ENCODE peak calls at places on chromosome 20, in five cellular contexts. One of them, this sample, is unnamed.

GRCh38 chr20:63696311-63696627 is 183 bp upstream of the TNFRSF6B start:
- DNase-seq in hepatocyte: peak
- DNase-seq in mucosa of descending colon: peak
- DNase-seq in lower leg skin: peak
- DNase-seq in psoas muscle: no peak
- DNase-seq in this sample: no peak

GRCh38 chr20:23157741-23158140 is 71.6 kb upstream of the CD93 start:
- DNase-seq in hepatocyte: no peak
- DNase-seq in mucosa of descending colon: no peak
- DNase-seq in lower leg skin: no peak
- DNase-seq in psoas muscle: no peak
- DNase-seq in this sample: peak

GRCh38 chr20:6959900-6960312 is 192.4 kb downstream of the BMP2 start:
- DNase-seq in hepatocyte: peak
- DNase-seq in mucosa of descending colon: no peak
- DNase-seq in lower leg skin: no peak
- DNase-seq in psoas muscle: no peak
- DNase-seq in this sample: no peak

GRCh38 chr20:62182469-62183425 is at the start of gene MTG2:
- DNase-seq in hepatocyte: peak
- DNase-seq in mucosa of descending colon: peak
- DNase-seq in lower leg skin: peak
- DNase-seq in psoas muscle: peak
- DNase-seq in this sample: peak

GRCh38 chr20:38247166-38247509 is 13.4 kb downstream of the KIAA1755 start:
- DNase-seq in hepatocyte: no peak
- DNase-seq in mucosa of descending colon: no peak
- DNase-seq in lower leg skin: no peak
- DNase-seq in psoas muscle: no peak
- DNase-seq in this sample: no peak

GRCh38 chr20:17326096-17326495 is 99.3 kb downstream of the PCSK2 start:
- DNase-seq in hepatocyte: no peak
- DNase-seq in mucosa of descending colon: no peak
- DNase-seq in lower leg skin: no peak
- DNase-seq in psoas muscle: no peak
- DNase-seq in this sample: no peak

GRCh38 chr20:53023717-53024116 is 51.6 kb downstream of the TSHZ2 start:
- DNase-seq in hepatocyte: no peak
- DNase-seq in mucosa of descending colon: no peak
- DNase-seq in lower leg skin: no peak
- DNase-seq in psoas muscle: no peak
- DNase-seq in this sample: no peak

GRCh38 chr20:32742322-32743236 is 688 bp downstream of the COMMD7 start:
- DNase-seq in hepatocyte: peak
- DNase-seq in mucosa of descending colon: no peak
- DNase-seq in lower leg skin: no peak
- DNase-seq in psoas muscle: no peak
- DNase-seq in this sample: no peak

GRCh38 chr20:29079769-29080690 is 2177.4 kb upstream of the DEFB115 start:
- DNase-seq in hepatocyte: no peak
- DNase-seq in mucosa of descending colon: peak
- DNase-seq in lower leg skin: no peak
- DNase-seq in psoas muscle: peak
- DNase-seq in this sample: peak

GRCh38 chr20:19269737-19270325 is 57.4 kb downstream of the SLC24A3 start:
- DNase-seq in hepatocyte: no peak
- DNase-seq in mucosa of descending colon: no peak
- DNase-seq in lower leg skin: peak
- DNase-seq in psoas muscle: no peak
- DNase-seq in this sample: peak

GRCh38 chr20:52552181-52552872 is 360.7 kb upstream of the ZFP64 start:
- DNase-seq in hepatocyte: no peak
- DNase-seq in mucosa of descending colon: no peak
- DNase-seq in lower leg skin: no peak
- DNase-seq in psoas muscle: no peak
- DNase-seq in this sample: peak

GRCh38 chr20:15759546-15760216 is 813.6 kb downstream of the KIF16B start:
- DNase-seq in hepatocyte: peak
- DNase-seq in mucosa of descending colon: no peak
- DNase-seq in lower leg skin: no peak
- DNase-seq in psoas muscle: no peak
- DNase-seq in this sample: peak

GRCh38 chr20:41643504-41643938 is 25.3 kb upstream of the CHD6 start:
- DNase-seq in hepatocyte: peak
- DNase-seq in mucosa of descending colon: no peak
- DNase-seq in lower leg skin: no peak
- DNase-seq in psoas muscle: no peak
- DNase-seq in this sample: no peak

GRCh38 chr20:33262658-33263065 is 20.4 kb upstream of the BPIFB1 start:
- DNase-seq in hepatocyte: peak
- DNase-seq in mucosa of descending colon: no peak
- DNase-seq in lower leg skin: no peak
- DNase-seq in psoas muscle: no peak
- DNase-seq in this sample: no peak

GRCh38 chr20:63895886-63896135 is 885 bp downstream of the DNAJC5 start:
- DNase-seq in hepatocyte: no peak
- DNase-seq in mucosa of descending colon: no peak
- DNase-seq in lower leg skin: no peak
- DNase-seq in psoas muscle: no peak
- DNase-seq in this sample: no peak

GRCh38 chr20:61135966-61136365 is 116.1 kb upstream of the CDH4 start:
- DNase-seq in hepatocyte: no peak
- DNase-seq in mucosa of descending colon: no peak
- DNase-seq in lower leg skin: no peak
- DNase-seq in psoas muscle: no peak
- DNase-seq in this sample: no peak

GRCh38 chr20:47274449-47275108 is 81.9 kb downstream of the ZMYND8 start:
- DNase-seq in hepatocyte: peak
- DNase-seq in mucosa of descending colon: no peak
- DNase-seq in lower leg skin: peak
- DNase-seq in psoas muscle: no peak
- DNase-seq in this sample: peak
- H3K4me3 ChIP-seq in hepatocyte: no peak
- H3K4me3 ChIP-seq in mucosa of descending colon: no peak
- H3K4me3 ChIP-seq in lower leg skin: no peak
- H3K4me3 ChIP-seq in psoas muscle: no peak
- H3K4me3 ChIP-seq in this sample: no peak

GRCh38 chr20:3172933-3173581 is at the start of gene LZTS3:
- DNase-seq in hepatocyte: peak
- DNase-seq in mucosa of descending colon: peak
- DNase-seq in lower leg skin: peak
- DNase-seq in psoas muscle: peak
- DNase-seq in this sample: no peak

GRCh38 chr20:3174442-3175263 is 1.3 kb upstream of the LZTS3 start:
- DNase-seq in hepatocyte: no peak
- DNase-seq in mucosa of descending colon: no peak
- DNase-seq in lower leg skin: no peak
- DNase-seq in psoas muscle: no peak
- DNase-seq in this sample: no peak

GRCh38 chr20:3175270-3175669 is 1.9 kb upstream of the LZTS3 start:
- DNase-seq in hepatocyte: no peak
- DNase-seq in mucosa of descending colon: no peak
- DNase-seq in lower leg skin: no peak
- DNase-seq in psoas muscle: no peak
- DNase-seq in this sample: no peak

GRCh38 chr20:3172126-3172932 is 1.0 kb downstream of the LZTS3 start:
- DNase-seq in hepatocyte: no peak
- DNase-seq in mucosa of descending colon: no peak
- DNase-seq in lower leg skin: no peak
- DNase-seq in psoas muscle: peak
- DNase-seq in this sample: no peak

DNA sequence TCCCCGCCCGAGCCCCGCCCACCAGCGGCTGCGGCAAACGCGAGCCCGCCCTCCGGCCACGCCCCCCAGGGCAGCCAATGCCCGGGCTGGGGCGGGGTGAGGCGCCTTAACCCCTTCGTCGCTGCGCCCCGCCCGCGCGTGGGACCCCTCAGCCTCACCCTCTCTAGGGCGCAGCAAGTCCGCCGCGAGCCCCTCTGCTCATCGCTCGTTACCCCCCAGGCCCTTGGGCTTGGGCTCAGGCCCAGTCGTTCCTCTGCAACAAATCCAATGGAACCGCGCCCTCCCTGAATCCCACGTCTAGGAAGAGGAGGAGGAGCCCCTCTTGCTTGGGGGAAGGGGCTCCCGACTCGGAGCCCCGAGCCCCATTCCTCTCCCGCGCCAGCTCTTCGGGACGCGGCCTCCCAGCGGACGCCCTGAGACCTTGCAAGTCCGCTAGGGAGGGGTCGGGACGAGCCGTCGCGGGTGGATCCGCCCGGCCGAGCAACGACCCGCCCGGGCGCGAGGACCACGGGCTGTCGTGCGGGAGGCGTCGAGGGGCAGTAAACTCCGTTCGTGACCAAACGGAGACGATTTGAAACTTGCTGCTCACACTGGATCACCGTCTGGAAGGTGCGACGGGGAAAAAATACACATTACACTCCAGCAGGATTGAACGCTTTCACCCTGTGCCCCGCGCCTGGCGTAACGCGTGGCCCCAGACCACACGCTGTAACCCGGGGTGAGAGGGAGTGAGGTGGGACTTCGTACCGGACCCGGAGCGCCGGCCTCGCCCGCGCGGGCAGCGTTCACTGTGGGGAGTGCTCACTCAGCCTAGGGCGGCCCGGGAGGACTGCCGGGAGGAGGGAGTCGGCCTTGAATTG is 463 bp upstream of the LZTS3 start:
- DNase-seq in hepatocyte: peak
- DNase-seq in mucosa of descending colon: peak
- DNase-seq in lower leg skin: peak
- DNase-seq in psoas muscle: peak
- DNase-seq in this sample: no peak
- TF ChIP-seq CTCF in hepatocyte: peak
- TF ChIP-seq CTCF in mucosa of descending colon: no peak
- TF ChIP-seq CTCF in lower leg skin: peak
- TF ChIP-seq CTCF in psoas muscle: peak
- TF ChIP-seq CTCF in this sample: no peak

GRCh38 chr20:43982016-43982415 is 67.4 kb downstream of the TOX2 start:
- DNase-seq in hepatocyte: no peak
- DNase-seq in mucosa of descending colon: no peak
- DNase-seq in lower leg skin: no peak
- DNase-seq in psoas muscle: no peak
- DNase-seq in this sample: no peak

GRCh38 chr20:43981535-43981934 is 66.9 kb downstream of the TOX2 start:
- DNase-seq in hepatocyte: no peak
- DNase-seq in mucosa of descending colon: no peak
- DNase-seq in lower leg skin: no peak
- DNase-seq in psoas muscle: no peak
- DNase-seq in this sample: no peak

GRCh38 chr20:43977252-43977651 is 62.6 kb downstream of the TOX2 start:
- DNase-seq in hepatocyte: no peak
- DNase-seq in mucosa of descending colon: no peak
- DNase-seq in lower leg skin: no peak
- DNase-seq in psoas muscle: no peak
- DNase-seq in this sample: no peak

GRCh38 chr20:43977962-43978361 is 63.3 kb downstream of the TOX2 start:
- DNase-seq in hepatocyte: no peak
- DNase-seq in mucosa of descending colon: no peak
- DNase-seq in lower leg skin: no peak
- DNase-seq in psoas muscle: no peak
- DNase-seq in this sample: no peak

GRCh38 chr20:43979576-43979975 is 64.9 kb downstream of the TOX2 start:
- DNase-seq in hepatocyte: no peak
- DNase-seq in mucosa of descending colon: no peak
- DNase-seq in lower leg skin: no peak
- DNase-seq in psoas muscle: no peak
- DNase-seq in this sample: no peak
- H3K4me3 ChIP-seq in hepatocyte: no peak
- H3K4me3 ChIP-seq in mucosa of descending colon: no peak
- H3K4me3 ChIP-seq in lower leg skin: no peak
- H3K4me3 ChIP-seq in psoas muscle: no peak
- H3K4me3 ChIP-seq in this sample: no peak

GRCh38 chr20:49483018-49483705 is 694 bp upstream of the KCNB1 start:
- DNase-seq in hepatocyte: peak
- DNase-seq in mucosa of descending colon: no peak
- DNase-seq in lower leg skin: no peak
- DNase-seq in psoas muscle: no peak
- DNase-seq in this sample: no peak

GRCh38 chr20:49481116-49481515 is 1.4 kb downstream of the KCNB1 start:
- DNase-seq in hepatocyte: no peak
- DNase-seq in mucosa of descending colon: no peak
- DNase-seq in lower leg skin: no peak
- DNase-seq in psoas muscle: no peak
- DNase-seq in this sample: no peak

GRCh38 chr20:49482173-49482572 is 295 bp downstream of the KCNB1 start:
- DNase-seq in hepatocyte: no peak
- DNase-seq in mucosa of descending colon: no peak
- DNase-seq in lower leg skin: no peak
- DNase-seq in psoas muscle: no peak
- DNase-seq in this sample: no peak

GRCh38 chr20:49483706-49484101 is 1.2 kb upstream of the KCNB1 start:
- DNase-seq in hepatocyte: peak
- DNase-seq in mucosa of descending colon: no peak
- DNase-seq in lower leg skin: no peak
- DNase-seq in psoas muscle: no peak
- DNase-seq in this sample: no peak

DNA sequence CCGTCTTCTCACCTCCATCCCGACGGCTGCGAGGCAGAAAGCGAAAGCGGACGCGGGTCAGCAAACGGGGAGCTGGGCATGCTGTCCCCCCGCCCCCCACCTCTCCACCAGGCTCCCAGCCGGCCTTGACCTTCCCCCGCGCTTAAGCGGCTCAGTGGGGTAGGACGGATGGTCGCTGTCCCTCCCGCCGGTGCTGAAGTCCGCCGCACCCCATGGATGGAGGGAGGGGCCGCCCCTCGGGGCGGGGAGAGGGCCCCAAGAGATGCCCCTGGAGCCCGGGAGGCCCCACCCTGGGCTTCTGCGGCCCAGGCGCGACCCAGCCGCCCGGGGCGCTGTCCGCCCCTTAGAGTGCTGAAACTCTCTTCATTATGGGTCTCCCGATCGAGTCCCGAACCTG is at the start of gene KCNB1:
- DNase-seq in hepatocyte: peak
- DNase-seq in mucosa of descending colon: peak
- DNase-seq in lower leg skin: no peak
- DNase-seq in psoas muscle: peak
- DNase-seq in this sample: no peak
- TF ChIP-seq CTCF in hepatocyte: no peak
- TF ChIP-seq CTCF in mucosa of descending colon: no peak
- TF ChIP-seq CTCF in lower leg skin: no peak
- TF ChIP-seq CTCF in psoas muscle: no peak
- TF ChIP-seq CTCF in this sample: no peak

GRCh38 chr20:3972161-3972560 is 43.2 kb downstream of the RNF24 start:
- DNase-seq in hepatocyte: no peak
- DNase-seq in mucosa of descending colon: no peak
- DNase-seq in lower leg skin: no peak
- DNase-seq in psoas muscle: no peak
- DNase-seq in this sample: no peak
- H3K4me3 ChIP-seq in hepatocyte: no peak
- H3K4me3 ChIP-seq in mucosa of descending colon: no peak
- H3K4me3 ChIP-seq in lower leg skin: no peak
- H3K4me3 ChIP-seq in psoas muscle: no peak
- H3K4me3 ChIP-seq in this sample: no peak

This sample was measured in AG09309.